ENCODE peak calls at places on chromosomes 12 and 14, in five cellular contexts. Z, I, R, H and A are unnamed samples.

GRCh38 chr12:121021754-121022153 is 5.5 kb upstream of the C12orf43 start:
- DNase-seq in Z (no peak), I (no peak), R (no peak), H (no peak), A (no peak)

GRCh38 chr14:64324461-64325255 is 30.5 kb upstream of the ESR2 start:
- DNase-seq in Z (peak), I (peak), R (no peak), H (no peak), A (no peak)

GRCh38 chr12:8709124-8709830 is 11.5 kb downstream of the RIMKLB start:
- DNase-seq in Z (no peak), I (no peak), R (no peak), H (no peak), A (no peak)

GRCh38 chr14:20614038-20614840 is 23.1 kb upstream of the RNASE12 start:
- DNase-seq in Z (no peak), I (peak), R (no peak), H (peak), A (no peak)

GRCh38 chr14:105261781-105262180 is 13.4 kb downstream of the BTBD6 start:
- DNase-seq in Z (no peak), I (no peak), R (no peak), H (no peak), A (no peak)

GRCh38 chr12:119500209-119500608 is 93.4 kb upstream of the TMEM233 start:
- DNase-seq in Z (no peak), I (no peak), R (no peak), H (no peak), A (no peak)

GRCh38 chr12:96186902-96187301 is 7.3 kb upstream of the ELK3 start:
- DNase-seq in Z (no peak), I (no peak), R (no peak), H (no peak), A (no peak)

GRCh38 chr14:23405516-23406025 is 2.5 kb downstream of the MYH6 start:
- DNase-seq in Z (no peak), I (no peak), R (no peak), H (no peak), A (no peak)

GRCh38 chr12:47413806-47414205 is 292.0 kb downstream of the RPAP3 start:
- DNase-seq in Z (no peak), I (no peak), R (no peak), H (no peak), A (no peak)

GRCh38 chr14:101113835-101114725 is 210.6 kb upstream of the RTL1 start:
- DNase-seq in Z (no peak), I (no peak), R (no peak), H (peak), A (peak)

GRCh38 chr12:19778822-19779221 is 339.5 kb downstream of the AEBP2 start:
- DNase-seq in Z (no peak), I (no peak), R (no peak), H (no peak), A (no peak)

GRCh38 chr12:110856517-110856916 is 9.7 kb downstream of the CCDC63 start:
- DNase-seq in Z (no peak), I (no peak), R (no peak), H (no peak), A (no peak)